ENCODE peak calls at places on chromosome 16, in nine cellular contexts. One of them, this sample, is unnamed. For H3K4me1, the result is how much of the 10 kb centered on the place peaks cover.

GRCh38 chr16:12535535-12536411 is 267.9 kb downstream of the CPPED1 start:
- DNase-seq in breast epithelium: no peak
- DNase-seq in A549: peak
- DNase-seq in cardiac muscle cell: peak
- DNase-seq in gastrocnemius medialis: no peak
- DNase-seq in ascending aorta: no peak
- DNase-seq in heart left ventricle: no peak
- DNase-seq in psoas muscle: no peak
- DNase-seq in sigmoid colon: no peak
- DNase-seq in this sample: no peak

GRCh38 chr16:14284371-14284770 is 213.3 kb downstream of the MRTFB start:
- DNase-seq in A549: no peak
- DNase-seq in cardiac muscle cell: no peak
- DNase-seq in sigmoid colon: no peak
- DNase-seq in gastrocnemius medialis: no peak
- DNase-seq in psoas muscle: no peak
- DNase-seq in heart left ventricle: no peak
- DNase-seq in breast epithelium: no peak
- DNase-seq in ascending aorta: no peak
- DNase-seq in this sample: no peak

GRCh38 chr16:70304892-70305448 is 6.0 kb downstream of the DDX19B start:
- DNase-seq in cardiac muscle cell: no peak
- DNase-seq in heart left ventricle: no peak
- DNase-seq in breast epithelium: no peak
- DNase-seq in A549: no peak
- DNase-seq in psoas muscle: no peak
- DNase-seq in gastrocnemius medialis: no peak
- DNase-seq in sigmoid colon: no peak
- DNase-seq in ascending aorta: no peak
- DNase-seq in this sample: no peak

GRCh38 chr16:50151744-50152143 is 1.4 kb upstream of the TENT4B start:
- DNase-seq in ascending aorta: no peak
- DNase-seq in breast epithelium: no peak
- DNase-seq in cardiac muscle cell: no peak
- DNase-seq in gastrocnemius medialis: no peak
- DNase-seq in heart left ventricle: no peak
- DNase-seq in A549: no peak
- DNase-seq in psoas muscle: no peak
- DNase-seq in sigmoid colon: no peak
- DNase-seq in this sample: no peak

GRCh38 chr16:48447428-48447827 is 62.2 kb upstream of the SIAH1 start:
- DNase-seq in gastrocnemius medialis: no peak
- DNase-seq in cardiac muscle cell: no peak
- DNase-seq in sigmoid colon: peak
- DNase-seq in A549: no peak
- DNase-seq in ascending aorta: no peak
- DNase-seq in heart left ventricle: no peak
- DNase-seq in breast epithelium: no peak
- DNase-seq in psoas muscle: no peak
- DNase-seq in this sample: no peak

GRCh38 chr16:63461248-63461841 is 1425.1 kb upstream of the CDH8 start:
- DNase-seq in breast epithelium: no peak
- DNase-seq in heart left ventricle: no peak
- DNase-seq in sigmoid colon: no peak
- DNase-seq in cardiac muscle cell: peak
- DNase-seq in ascending aorta: no peak
- DNase-seq in psoas muscle: no peak
- DNase-seq in gastrocnemius medialis: no peak
- DNase-seq in A549: peak
- DNase-seq in this sample: no peak

GRCh38 chr16:72925631-72925979 is 122.3 kb downstream of the ZFHX3 start:
- DNase-seq in psoas muscle: no peak
- DNase-seq in heart left ventricle: no peak
- DNase-seq in cardiac muscle cell: no peak
- DNase-seq in ascending aorta: no peak
- DNase-seq in A549: no peak
- DNase-seq in gastrocnemius medialis: no peak
- DNase-seq in breast epithelium: no peak
- DNase-seq in sigmoid colon: peak
- DNase-seq in this sample: no peak

GRCh38 chr16:35560637-35560984 is 2101.2 kb downstream of the TP53TG3F start:
- DNase-seq in psoas muscle: no peak
- DNase-seq in cardiac muscle cell: no peak
- DNase-seq in sigmoid colon: no peak
- DNase-seq in ascending aorta: no peak
- DNase-seq in gastrocnemius medialis: no peak
- DNase-seq in A549: no peak
- DNase-seq in heart left ventricle: no peak
- DNase-seq in breast epithelium: no peak
- DNase-seq in this sample: no peak

GRCh38 chr16:27208809-27209208 is 5.5 kb downstream of the KDM8 start:
- DNase-seq in breast epithelium: no peak
- DNase-seq in A549: no peak
- DNase-seq in ascending aorta: no peak
- DNase-seq in sigmoid colon: no peak
- DNase-seq in heart left ventricle: no peak
- DNase-seq in gastrocnemius medialis: no peak
- DNase-seq in psoas muscle: no peak
- DNase-seq in cardiac muscle cell: no peak
- DNase-seq in this sample: no peak

GRCh38 chr16:14315683-14316320 is 244.7 kb downstream of the MRTFB start:
- DNase-seq in gastrocnemius medialis: no peak
- DNase-seq in ascending aorta: no peak
- DNase-seq in heart left ventricle: no peak
- DNase-seq in sigmoid colon: no peak
- DNase-seq in cardiac muscle cell: no peak
- DNase-seq in psoas muscle: no peak
- DNase-seq in A549: no peak
- DNase-seq in breast epithelium: no peak
- DNase-seq in this sample: no peak

GRCh38 chr16:19804538-19805323 is 79.9 kb downstream of the GPRC5B start:
- DNase-seq in A549: no peak
- DNase-seq in ascending aorta: peak
- DNase-seq in sigmoid colon: peak
- DNase-seq in heart left ventricle: peak
- DNase-seq in psoas muscle: peak
- DNase-seq in breast epithelium: peak
- DNase-seq in gastrocnemius medialis: peak
- DNase-seq in cardiac muscle cell: no peak
- DNase-seq in this sample: peak

DNA sequence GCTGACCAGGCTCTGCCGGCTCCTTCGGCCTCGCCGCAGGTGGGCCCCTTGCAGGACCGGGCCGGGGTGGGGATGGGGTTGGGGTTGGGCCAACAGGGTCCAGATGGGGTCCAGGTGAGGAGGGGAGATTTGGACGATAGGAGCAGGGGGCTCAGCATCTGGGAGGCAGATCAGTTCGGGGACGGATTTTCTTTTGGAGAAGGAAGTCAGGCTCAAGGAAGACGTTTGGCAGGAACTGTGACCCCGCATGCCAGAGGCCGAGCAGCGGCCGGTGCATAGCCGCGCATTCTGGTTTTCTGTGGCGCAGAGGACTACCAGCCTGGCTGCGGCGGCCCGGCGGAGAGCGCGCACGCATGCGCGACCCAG is 831 bp upstream of the ALDOA start:
- DNase-seq in heart left ventricle: no peak
- DNase-seq in psoas muscle: no peak
- DNase-seq in cardiac muscle cell: no peak
- DNase-seq in A549: no peak
- DNase-seq in ascending aorta: no peak
- DNase-seq in breast epithelium: peak
- DNase-seq in sigmoid colon: no peak
- DNase-seq in gastrocnemius medialis: no peak
- DNase-seq in this sample: no peak
- H3K4me1 ChIP-seq in heart left ventricle: under half
- H3K4me1 ChIP-seq in psoas muscle: half or more
- H3K4me1 ChIP-seq in cardiac muscle cell: under half
- H3K4me1 ChIP-seq in A549: under half
- H3K4me1 ChIP-seq in ascending aorta: under half
- H3K4me1 ChIP-seq in breast epithelium: under half
- H3K4me1 ChIP-seq in sigmoid colon: half or more
- H3K4me1 ChIP-seq in gastrocnemius medialis: half or more
- H3K4me1 ChIP-seq in this sample: under half

DNA sequence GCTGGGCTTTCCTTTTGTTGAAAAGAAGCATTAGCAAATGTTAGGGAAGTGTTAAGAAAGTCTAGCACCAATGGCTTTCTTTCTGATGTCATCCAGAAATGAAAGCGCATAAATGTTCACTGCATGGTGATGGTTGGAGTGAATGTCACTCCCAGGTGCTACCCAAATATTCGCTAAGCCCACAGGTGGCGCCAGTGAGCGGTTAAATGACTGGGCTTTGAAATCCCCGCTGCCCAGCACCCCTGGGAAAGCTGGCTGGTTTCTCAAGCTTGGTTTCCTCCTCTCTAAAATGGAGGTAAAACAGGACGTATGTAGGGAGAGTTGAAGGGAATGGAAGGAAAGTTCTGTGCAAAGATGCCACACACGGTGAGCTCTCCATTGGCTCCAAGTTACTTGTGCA is 104.4 kb downstream of the IRX5 start:
- DNase-seq in ascending aorta: no peak
- DNase-seq in gastrocnemius medialis: no peak
- DNase-seq in heart left ventricle: peak
- DNase-seq in cardiac muscle cell: peak
- DNase-seq in sigmoid colon: no peak
- DNase-seq in breast epithelium: no peak
- DNase-seq in A549: peak
- DNase-seq in psoas muscle: no peak
- DNase-seq in this sample: no peak
- TF ChIP-seq CTCF in ascending aorta: no peak
- TF ChIP-seq CTCF in gastrocnemius medialis: no peak
- TF ChIP-seq CTCF in heart left ventricle: peak
- TF ChIP-seq CTCF in cardiac muscle cell: peak
- TF ChIP-seq CTCF in sigmoid colon: no peak
- TF ChIP-seq CTCF in breast epithelium: no peak
- TF ChIP-seq CTCF in A549: peak
- TF ChIP-seq CTCF in psoas muscle: peak
- TF ChIP-seq CTCF in this sample: peak

DNA sequence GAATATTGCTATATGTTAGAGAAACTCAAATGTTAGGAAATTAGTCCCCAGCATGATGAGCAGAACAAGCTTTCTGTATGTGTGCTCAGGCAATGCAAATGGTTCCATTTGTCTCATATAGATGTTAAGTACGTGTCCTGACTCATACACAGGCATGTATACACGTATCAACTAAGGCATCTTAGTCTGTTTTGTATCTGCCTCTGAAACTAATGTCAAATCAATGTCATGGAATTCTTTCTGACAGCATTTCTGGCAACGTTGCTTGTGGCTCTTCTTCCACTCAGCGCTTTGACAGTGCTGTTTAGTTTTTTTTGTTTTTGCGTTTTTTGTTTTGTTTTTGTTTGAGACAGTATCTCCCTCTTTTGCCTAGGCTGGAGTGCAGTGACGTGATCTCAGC is 111.9 kb downstream of the CNTNAP4 start:
- DNase-seq in cardiac muscle cell: no peak
- DNase-seq in heart left ventricle: no peak
- DNase-seq in A549: no peak
- DNase-seq in ascending aorta: no peak
- DNase-seq in gastrocnemius medialis: no peak
- DNase-seq in psoas muscle: no peak
- DNase-seq in breast epithelium: no peak
- DNase-seq in sigmoid colon: no peak
- DNase-seq in this sample: no peak
- H3K4me3 ChIP-seq in cardiac muscle cell: no peak
- H3K4me3 ChIP-seq in heart left ventricle: no peak
- H3K4me3 ChIP-seq in A549: no peak
- H3K4me3 ChIP-seq in ascending aorta: no peak
- H3K4me3 ChIP-seq in gastrocnemius medialis: no peak
- H3K4me3 ChIP-seq in psoas muscle: no peak
- H3K4me3 ChIP-seq in breast epithelium: no peak
- H3K4me3 ChIP-seq in sigmoid colon: no peak
- H3K4me3 ChIP-seq in this sample: no peak

GRCh38 chr16:1981972-1982574 is 804 bp upstream of the NOXO1 start:
- DNase-seq in breast epithelium: peak
- DNase-seq in A549: no peak
- DNase-seq in ascending aorta: no peak
- DNase-seq in gastrocnemius medialis: no peak
- DNase-seq in cardiac muscle cell: no peak
- DNase-seq in psoas muscle: no peak
- DNase-seq in heart left ventricle: no peak
- DNase-seq in sigmoid colon: no peak
- DNase-seq in this sample: peak

GRCh38 chr16:1983544-1984346 is at the start of gene GFER:
- DNase-seq in A549: peak
- DNase-seq in cardiac muscle cell: peak
- DNase-seq in gastrocnemius medialis: peak
- DNase-seq in breast epithelium: peak
- DNase-seq in psoas muscle: peak
- DNase-seq in ascending aorta: peak
- DNase-seq in heart left ventricle: peak
- DNase-seq in sigmoid colon: peak
- DNase-seq in this sample: peak

GRCh38 chr16:1985466-1986150 is 1.6 kb downstream of the GFER start:
- DNase-seq in A549: no peak
- DNase-seq in psoas muscle: no peak
- DNase-seq in sigmoid colon: no peak
- DNase-seq in gastrocnemius medialis: no peak
- DNase-seq in breast epithelium: no peak
- DNase-seq in cardiac muscle cell: no peak
- DNase-seq in heart left ventricle: no peak
- DNase-seq in ascending aorta: no peak
- DNase-seq in this sample: peak

GRCh38 chr16:1983053-1983543 is 895 bp upstream of the GFER start:
- DNase-seq in sigmoid colon: no peak
- DNase-seq in A549: no peak
- DNase-seq in breast epithelium: no peak
- DNase-seq in ascending aorta: no peak
- DNase-seq in cardiac muscle cell: no peak
- DNase-seq in heart left ventricle: no peak
- DNase-seq in psoas muscle: no peak
- DNase-seq in gastrocnemius medialis: no peak
- DNase-seq in this sample: no peak

DNA sequence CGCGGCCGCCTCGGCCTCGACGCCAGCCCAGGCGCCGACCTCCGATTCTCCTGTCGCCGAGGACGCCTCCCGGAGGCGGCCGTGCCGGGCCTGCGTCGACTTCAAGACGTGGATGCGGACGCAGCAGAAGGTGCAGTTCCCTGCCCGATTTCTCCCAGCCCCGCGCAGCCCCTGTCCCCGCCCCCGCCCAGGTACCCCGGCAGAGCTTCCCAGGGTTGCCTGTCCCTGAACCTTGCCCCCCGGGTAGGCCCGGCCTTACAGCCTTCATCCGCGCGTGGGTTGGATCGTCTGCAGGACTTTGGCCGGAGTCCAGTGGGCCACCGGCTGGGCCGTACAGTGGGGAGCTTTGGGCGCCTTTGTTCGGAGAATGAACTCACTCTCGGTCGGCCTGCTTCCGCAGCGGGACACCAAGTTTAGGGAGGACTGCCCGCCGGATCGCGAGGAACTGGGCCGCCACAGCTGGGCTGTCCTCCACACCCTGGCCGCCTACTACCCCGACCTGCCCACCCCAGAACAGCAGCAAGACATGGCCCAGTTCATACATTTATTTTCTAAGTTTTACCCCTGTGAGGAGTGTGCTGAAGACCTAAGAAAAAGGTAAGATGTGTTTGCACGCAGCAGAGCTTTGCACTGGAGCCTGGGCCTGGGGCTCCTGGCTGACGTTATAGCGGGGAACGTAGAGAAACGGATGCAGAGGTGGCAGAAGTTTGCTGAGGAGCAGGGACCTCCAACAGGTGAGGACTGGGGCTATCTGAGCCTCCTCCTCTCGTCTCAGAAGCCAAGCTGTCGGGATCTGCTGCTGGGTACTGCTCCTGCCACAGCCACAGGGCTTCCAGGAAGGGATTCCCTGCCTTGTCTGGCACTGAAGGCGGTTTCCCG is 593 bp downstream of the GFER start:
- DNase-seq in cardiac muscle cell: no peak
- DNase-seq in heart left ventricle: no peak
- DNase-seq in sigmoid colon: no peak
- DNase-seq in A549: no peak
- DNase-seq in gastrocnemius medialis: no peak
- DNase-seq in psoas muscle: peak
- DNase-seq in ascending aorta: no peak
- DNase-seq in breast epithelium: no peak
- DNase-seq in this sample: peak
- H3K4me1 ChIP-seq in cardiac muscle cell: under half
- H3K4me1 ChIP-seq in heart left ventricle: under half
- H3K4me1 ChIP-seq in sigmoid colon: under half
- H3K4me1 ChIP-seq in A549: under half
- H3K4me1 ChIP-seq in gastrocnemius medialis: under half
- H3K4me1 ChIP-seq in psoas muscle: under half
- H3K4me1 ChIP-seq in ascending aorta: under half
- H3K4me1 ChIP-seq in breast epithelium: under half
- H3K4me1 ChIP-seq in this sample: under half